ENCODE peak calls at places on chromosomes 3 and 15, in five cellular contexts. N is HCT116, W is H9, J is fibroblast of lung, P is mesenchymal stem cell. X is an unnamed sample.

GRCh38 chr3:141445990-141446389 is 40.8 kb upstream of the RASA2 start:
- DNase-seq in N (no peak), W (no peak), J (no peak), P (no peak), X (no peak)

GRCh38 chr3:193826126-193826795 is 233.3 kb downstream of the OPA1 start:
- DNase-seq in N (no peak), W (no peak), J (peak; percentile 62), P (peak; percentile 91), X (peak; percentile 91)

GRCh38 chr3:20056727-20057611 is 16.7 kb downstream of the KAT2B start:
- DNase-seq in N (no peak), W (no peak), J (peak; percentile 69), P (peak; percentile 41), X (peak; percentile 71)

GRCh38 chr3:10804183-10804648 is 11.8 kb upstream of the SLC6A11 start:
- DNase-seq in N (peak; percentile 36), W (no peak), J (no peak), P (no peak), X (peak; percentile 69)

GRCh38 chr3:187130346-187131066 is 8.8 kb downstream of the RPL39L start:
- DNase-seq in N (no peak), W (no peak), J (peak; percentile 68), P (peak; percentile 74), X (peak; percentile 67)

GRCh38 chr15:66186049-66186825 is 67.3 kb downstream of the MEGF11 start:
- DNase-seq in N (no peak), W (peak; percentile 5), J (no peak), P (no peak), X (peak; percentile 21)

GRCh38 chr15:51907136-51907862 is 64.3 kb downstream of the LEO1 start:
- DNase-seq in N (peak; percentile 96), W (no peak), J (peak; percentile 55), P (peak; percentile 31), X (peak; percentile 25)

GRCh38 chr15:29123171-29123570 is 146.5 kb downstream of the NSMCE3 start:
- DNase-seq in N (no peak), W (no peak), J (no peak), P (no peak), X (no peak)

GRCh38 chr3:146277953-146278631 is 27.2 kb upstream of the PLSCR4 start:
- DNase-seq in N (no peak), W (no peak), J (peak; percentile 97), P (peak; percentile 51), X (peak; percentile 93)

GRCh38 chr3:34017757-34018156 is 219.3 kb downstream of the PDCD6IP start:
- DNase-seq in N (no peak), W (no peak), J (no peak), P (no peak), X (no peak)

GRCh38 chr3:66372681-66373350 is 128.0 kb downstream of the LRIG1 start:
- DNase-seq in N (no peak), W (peak; percentile 84), J (no peak), P (no peak), X (no peak)

GRCh38 chr3:188719545-188719944 is 452.2 kb upstream of the TPRG1 start:
- DNase-seq in N (no peak), W (no peak), J (no peak), P (no peak), X (no peak)

GRCh38 chr3:72582211-72582878 is 265.9 kb downstream of the SHQ1 start:
- DNase-seq in N (no peak), W (no peak), J (no peak), P (no peak), X (no peak)

GRCh38 chr15:48494646-48495045 is 150.9 kb downstream of the FBN1 start:
- DNase-seq in N (no peak), W (no peak), J (no peak), P (peak; percentile 21), X (peak; percentile 70)

GRCh38 chr3:126923423-126923822 is 59.5 kb upstream of the PLXNA1 start:
- DNase-seq in N (no peak), W (no peak), J (no peak), P (no peak), X (no peak)

GRCh38 chr3:185176756-185177359 is 24.0 kb upstream of the C3orf70 start:
- DNase-seq in N (peak; percentile 8), W (peak; percentile 35), J (peak; percentile 57), P (peak; percentile 41), X (no peak)

GRCh38 chr3:11455977-11456376 is 183.8 kb downstream of the ATG7 start:
- DNase-seq in N (no peak), W (no peak), J (peak; percentile 94), P (peak; percentile 95), X (peak; percentile 85)

GRCh38 chr3:106809633-106810460 is 567.4 kb upstream of the CCDC54 start:
- DNase-seq in N (no peak), W (no peak), J (peak; percentile 51), P (peak; percentile 2), X (no peak)

GRCh38 chr3:100538339-100538706 is 45.9 kb downstream of the TMEM45A start:
- DNase-seq in N (no peak), W (no peak), J (no peak), P (no peak), X (no peak)

GRCh38 chr3:51306093-51306492 is 79.0 kb upstream of the MANF start:
- DNase-seq in N (no peak), W (no peak), J (no peak), P (no peak), X (no peak)

GRCh38 chr3:72008226-72008996 is 223.5 kb upstream of the PROK2 start:
- DNase-seq in N (no peak), W (no peak), J (peak; percentile 48), P (peak; percentile 30), X (no peak)

GRCh38 chr15:77030928-77031375 is 36.0 kb downstream of the PSTPIP1 start:
- DNase-seq in N (no peak), W (peak; percentile 23), J (no peak), P (no peak), X (no peak)

GRCh38 chr3:128875556-128876120 is 3.8 kb upstream of the ACAD9 start:
- DNase-seq in N (no peak), W (peak; percentile 75), J (peak; percentile 12), P (peak; percentile 41), X (no peak)

GRCh38 chr3:40290396-40290795 is 19.1 kb upstream of the EIF1B start:
- DNase-seq in N (no peak), W (peak; percentile 51), J (no peak), P (no peak), X (no peak)

GRCh38 chr3:18443670-18444596 is 18.8 kb upstream of the SATB1 start:
- DNase-seq in N (no peak), W (peak; percentile 59), J (no peak), P (no peak), X (no peak)

GRCh38 chr15:45522179-45522930 is at the start of gene SLC30A4:
- DNase-seq in N (no peak), W (peak; percentile 44), J (peak; percentile 55), P (peak; percentile 62), X (peak; percentile 42)
- H3K27ac ChIP-seq in N (peak within 1 kb of the TSS; percentile 25), W (no peak within 1 kb of the TSS), J (peak within 1 kb of the TSS; percentile 34), P (peak within 1 kb of the TSS; percentile 44), X (peak within 1 kb of the TSS; percentile 40)

DNA sequence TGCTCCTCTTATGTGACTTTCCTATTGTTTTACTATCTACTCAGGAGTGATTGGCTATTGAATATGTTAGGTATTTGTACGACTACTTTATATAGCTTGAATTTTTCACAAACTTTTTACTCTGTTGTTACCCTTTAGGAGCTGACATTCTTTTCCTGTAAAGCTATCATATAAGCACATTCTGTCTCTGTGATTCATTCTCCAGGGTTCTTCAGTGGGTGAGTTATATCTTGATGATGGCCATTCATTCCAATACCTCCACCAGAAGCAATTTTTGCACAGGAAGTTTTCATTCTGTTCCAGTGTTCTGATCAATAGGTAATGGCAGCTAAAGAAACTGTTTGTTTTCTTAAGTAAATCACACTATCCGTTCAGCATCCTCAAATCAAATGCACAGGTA is 10.1 kb upstream of the CAPN3 start:
- DNase-seq in N (no peak), W (no peak), J (no peak), P (peak; percentile 20), X (peak; percentile 55)
- H3K9ac ChIP-seq in N (no peak overlapping the region), W (no peak overlapping the region), J (no peak overlapping the region), P (no peak overlapping the region), X (no peak overlapping the region)

DNA sequence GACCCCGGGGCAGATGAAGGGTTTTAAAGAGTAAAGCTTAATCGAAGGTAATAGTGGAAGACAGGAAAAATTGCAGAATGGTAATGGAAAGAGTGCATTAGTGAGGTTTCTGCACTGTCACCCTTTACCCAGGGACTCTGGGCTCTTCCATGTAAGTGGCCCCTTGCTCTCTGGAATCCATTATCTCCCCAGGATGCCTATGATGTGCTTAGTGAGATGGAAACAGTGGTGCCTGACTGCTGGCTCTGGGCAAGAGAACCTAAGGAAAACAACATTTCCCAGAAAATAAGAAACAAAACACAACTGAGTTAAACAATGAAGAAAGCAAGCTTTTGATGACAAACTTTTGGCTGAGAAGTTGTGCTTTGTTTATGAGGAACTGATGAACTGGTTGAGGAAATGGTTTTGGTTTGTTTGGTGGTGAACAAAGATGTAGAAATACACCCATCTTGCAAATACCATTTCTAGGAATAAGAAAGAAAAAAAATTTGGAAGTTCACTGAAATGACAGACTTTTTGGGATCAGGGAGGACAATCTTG is 119.9 kb upstream of the RASGRP1 start:
- DNase-seq in N (no peak), W (no peak), J (no peak), P (no peak), X (no peak)
- H3K4me1 ChIP-seq in N (peaks cover 10% of the 10 kb centered on the region), W (no peaks in the 10 kb centered on the region), J (no peaks in the 10 kb centered on the region), P (no peaks in the 10 kb centered on the region), X (peaks cover 3% of the 10 kb centered on the region)

GRCh38 chr3:38491215-38491614 is 4.9 kb upstream of the EXOG start:
- DNase-seq in N (no peak), W (no peak), J (no peak), P (no peak), X (no peak)
- H3K27ac ChIP-seq in N (no peak overlapping the region), W (no peak overlapping the region), J (no peak overlapping the region), P (no peak overlapping the region), X (no peak overlapping the region)

X was measured in astrocyte.